ENCODE peak calls at places on chromosomes 4 and X, in ten cellular contexts. O, X, N, M, K, I, J, L, S and R are unnamed samples.

GRCh38 chr4:73675623-73676022 is 55.4 kb upstream of the RASSF6 start:
- DNase-seq in K (no peak), S (no peak), L (no peak), I (no peak), O (no peak), J (no peak), N (no peak), X (no peak), M (no peak), R (no peak)

GRCh38 chr4:74038161-74039064 is at the start of gene CXCL3:
- DNase-seq in X (peak), J (peak), I (peak), L (no peak), S (peak), M (peak), O (peak), N (peak), K (no peak), R (peak)

GRCh38 chr4:39342731-39343130 is 23.4 kb downstream of the RFC1 start:
- DNase-seq in L (no peak), O (no peak), S (no peak), N (no peak), K (no peak), I (no peak), M (no peak), J (no peak), X (no peak), R (no peak)

GRCh38 chrX:143634373-143634685 is 1.6 kb downstream of the SLITRK4 start:
- DNase-seq in O (no peak), N (no peak), K (no peak), L (no peak), J (no peak), X (no peak), S (peak), M (peak), I (no peak), R (peak)

GRCh38 chr4:109998867-109999303 is 86.2 kb downstream of the EGF start:
- DNase-seq in N (no peak), J (no peak), M (peak), X (peak), L (no peak), I (no peak), S (no peak), O (peak), K (peak), R (no peak)

GRCh38 chr4:118772149-118773081 is 63.5 kb downstream of the SEC24D start:
- DNase-seq in X (peak), N (no peak), L (no peak), I (no peak), S (no peak), O (peak), M (peak), K (no peak), J (no peak), R (no peak)

GRCh38 chr4:145012841-145013240 is 85.2 kb downstream of the ANAPC10 start:
- DNase-seq in M (no peak), N (no peak), L (no peak), K (peak), O (no peak), S (no peak), X (peak), I (no peak), J (no peak), R (no peak)

GRCh38 chr4:8709050-8709728 is 116.6 kb downstream of the CPZ start:
- DNase-seq in L (no peak), I (peak), M (no peak), O (no peak), S (peak), X (no peak), N (peak), K (no peak), J (peak), R (peak)

GRCh38 chr4:22233257-22233656 is 282.6 kb downstream of the ADGRA3 start:
- DNase-seq in L (no peak), O (no peak), I (no peak), J (no peak), S (no peak), N (no peak), X (no peak), K (no peak), M (no peak), R (no peak)

GRCh38 chrX:140346711-140347110 is 158.2 kb downstream of the SOX3 start:
- DNase-seq in J (no peak), N (no peak), X (peak), S (no peak), I (no peak), O (no peak), K (no peak), M (no peak), L (no peak), R (no peak)

GRCh38 chrX:126552313-126553022 is at the start of gene DCAF12L1:
- DNase-seq in J (no peak), X (no peak), S (no peak), L (no peak), I (peak), M (no peak), K (no peak), N (peak), O (peak), R (no peak)

GRCh38 chr4:120921456-120922389 is 803 bp downstream of the PRDM5 start:
- DNase-seq in K (peak), X (peak), N (peak), J (peak), M (peak), O (no peak), I (peak), S (peak), L (no peak), R (peak)

GRCh38 chrX:149540621-149541520 is at the start of gene EOLA1:
- DNase-seq in L (peak), X (peak), M (peak), J (peak), N (peak), I (peak), O (no peak), S (peak), K (peak), R (peak)